ENCODE peak calls at places on chromosomes 13 and 19, in five cellular contexts. Y is ovary, K is uterus, Z is astrocyte of the spinal cord, F is HFF-Myc. S is an unnamed sample.

GRCh38 chr13:21683034-21683733 is 12.3 kb downstream of the FGF9 start:
- DNase-seq in Y (no peak), K (no peak), Z (peak; percentile 79), F (no peak), S (no peak)

GRCh38 chr13:98206946-98207345 is 29.9 kb upstream of the RNF113B start:
- DNase-seq in Y (no peak), K (no peak), Z (peak; percentile 88), F (no peak), S (no peak)

GRCh38 chr19:658059-658839 is 4.8 kb downstream of the RNF126 start:
- DNase-seq in Y (no peak), K (no peak), Z (no peak), F (no peak), S (no peak)

GRCh38 chr13:48585456-48585840 is 52.6 kb upstream of the RCBTB2 start:
- DNase-seq in Y (no peak), K (peak; percentile 37), Z (peak; percentile 69), F (peak; percentile 52), S (no peak)

GRCh38 chr13:26563713-26564112 is 6.2 kb downstream of the WASF3 start:
- DNase-seq in Y (no peak), K (no peak), Z (no peak), F (no peak), S (no peak)

GRCh38 chr19:38915329-38916321 is 3.6 kb upstream of the CCER2 start:
- DNase-seq in Y (no peak), K (no peak), Z (no peak), F (no peak), S (no peak)

GRCh38 chr13:114226088-114226487 is 8.6 kb upstream of the CDC16 start:
- DNase-seq in Y (no peak), K (no peak), Z (no peak), F (no peak), S (no peak)

GRCh38 chr19:7637374-7638256 is 705 bp downstream of the STXBP2 start:
- DNase-seq in Y (no peak), K (no peak), Z (no peak), F (no peak), S (no peak)

GRCh38 chr19:31185261-31185660 is 164.0 kb downstream of the TSHZ3 start:
- DNase-seq in Y (no peak), K (no peak), Z (no peak), F (no peak), S (no peak)

GRCh38 chr13:20301391-20302071 is 69.4 kb upstream of the GJB6 start:
- DNase-seq in Y (peak; percentile 28), K (no peak), Z (no peak), F (no peak), S (peak; percentile 12)

GRCh38 chr13:100854091-100854490 is 179.5 kb upstream of the TMTC4 start:
- DNase-seq in Y (no peak), K (no peak), Z (no peak), F (no peak), S (no peak)

GRCh38 chr19:29694669-29695627 is 20.1 kb downstream of the C19orf12 start:
- DNase-seq in Y (peak; percentile 72), K (peak; percentile 80), Z (peak; percentile 57), F (peak; percentile 39), S (peak; percentile 73)

GRCh38 chr13:102798653-102799543 is at the start of the genes BIVM and POGLUT2:
- DNase-seq in Y (peak; percentile 89), K (peak; percentile 90), Z (peak; percentile 95), F (peak; percentile 80), S (peak; percentile 92)

GRCh38 chr13:40187836-40188591 is 478.4 kb downstream of the FOXO1 start:
- DNase-seq in Y (no peak), K (peak; percentile 41), Z (peak; percentile 39), F (no peak), S (no peak)

GRCh38 chr13:43764349-43764748 is 22.4 kb downstream of the ENOX1 start:
- DNase-seq in Y (no peak), K (no peak), Z (no peak), F (no peak), S (no peak)

GRCh38 chr13:22428188-22428828 is 752.5 kb upstream of the SGCG start:
- DNase-seq in Y (no peak), K (peak; percentile 16), Z (no peak), F (no peak), S (peak; percentile 53)

GRCh38 chr13:91141619-91142061 is 205.8 kb upstream of the MIR17HG start:
- DNase-seq in Y (no peak), K (no peak), Z (no peak), F (no peak), S (no peak)

GRCh38 chr13:98775844-98776598 is 23.5 kb upstream of the SLC15A1 start:
- DNase-seq in Y (no peak), K (no peak), Z (peak; percentile 62), F (no peak), S (no peak)

GRCh38 chr19:35805518-35806102 is 7.0 kb downstream of the PRODH2 start:
- DNase-seq in Y (no peak), K (no peak), Z (no peak), F (no peak), S (no peak)

GRCh38 chr19:12665646-12666304 is 767 bp downstream of the MAN2B1 start:
- DNase-seq in Y (no peak), K (no peak), Z (no peak), F (no peak), S (no peak)

DNA sequence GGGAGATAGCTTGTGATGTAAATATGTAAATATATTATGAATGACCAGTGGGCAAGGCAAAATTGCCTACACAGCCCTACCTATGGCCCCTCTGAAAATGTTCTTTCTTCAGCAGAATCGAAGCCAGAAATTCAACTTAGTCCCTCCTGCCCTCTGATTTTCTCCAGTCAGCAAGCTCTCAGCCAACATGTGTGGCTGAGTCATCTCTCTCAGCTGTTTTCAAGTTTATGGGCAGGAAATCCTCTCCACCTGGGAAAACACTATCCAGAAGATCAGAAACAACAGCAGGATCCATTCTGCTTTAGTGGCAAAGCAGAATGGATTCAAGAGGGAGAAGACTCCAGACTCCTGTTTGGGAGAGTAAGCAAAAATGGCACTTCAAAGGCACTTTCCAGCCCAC is 8.9 kb upstream of the ZNF527 start:
- DNase-seq in Y (no peak), K (no peak), Z (peak; percentile 51), F (no peak), S (no peak)
- H3K4me3 ChIP-seq in Y (no peak overlapping the region), K (no peak overlapping the region), Z (no peak overlapping the region), F (no peak overlapping the region), S (no peak overlapping the region)

GRCh38 chr13:87671031-87671823 is at the start of gene SLITRK5:
- DNase-seq in Y (peak; percentile 50), K (no peak), Z (peak; percentile 87), F (no peak), S (peak; percentile 58)
- H3K4me3 ChIP-seq in Y (peak within 1 kb of the TSS; percentile 32), K (peak within 1 kb of the TSS; percentile 6), Z (peak within 1 kb of the TSS; percentile 67), F (no peak within 1 kb of the TSS), S (peak within 1 kb of the TSS; percentile 60)

GRCh38 chr19:48629297-48629598 is 7.9 kb downstream of the DBP start:
- DNase-seq in Y (no peak), K (no peak), Z (no peak), F (no peak), S (no peak)

GRCh38 chr19:48628486-48629296 is 8.5 kb downstream of the DBP start:
- DNase-seq in Y (peak; percentile 64), K (no peak), Z (no peak), F (no peak), S (no peak)

GRCh38 chr19:48627865-48628314 is 8.6 kb downstream of the SPHK2 start:
- DNase-seq in Y (peak; percentile 40), K (no peak), Z (no peak), F (no peak), S (no peak)

GRCh38 chr19:48625891-48626327 is 6.6 kb downstream of the SPHK2 start:
- DNase-seq in Y (peak; percentile 65), K (no peak), Z (no peak), F (no peak), S (no peak)

GRCh38 chr19:48627211-48627864 is 8.0 kb downstream of the SPHK2 start:
- DNase-seq in Y (peak; percentile 41), K (no peak), Z (no peak), F (no peak), S (no peak)
- H3K4me3 ChIP-seq in Y (no peak overlapping the region), K (no peak overlapping the region), Z (no peak overlapping the region), F (no peak overlapping the region), S (no peak overlapping the region)

DNA sequence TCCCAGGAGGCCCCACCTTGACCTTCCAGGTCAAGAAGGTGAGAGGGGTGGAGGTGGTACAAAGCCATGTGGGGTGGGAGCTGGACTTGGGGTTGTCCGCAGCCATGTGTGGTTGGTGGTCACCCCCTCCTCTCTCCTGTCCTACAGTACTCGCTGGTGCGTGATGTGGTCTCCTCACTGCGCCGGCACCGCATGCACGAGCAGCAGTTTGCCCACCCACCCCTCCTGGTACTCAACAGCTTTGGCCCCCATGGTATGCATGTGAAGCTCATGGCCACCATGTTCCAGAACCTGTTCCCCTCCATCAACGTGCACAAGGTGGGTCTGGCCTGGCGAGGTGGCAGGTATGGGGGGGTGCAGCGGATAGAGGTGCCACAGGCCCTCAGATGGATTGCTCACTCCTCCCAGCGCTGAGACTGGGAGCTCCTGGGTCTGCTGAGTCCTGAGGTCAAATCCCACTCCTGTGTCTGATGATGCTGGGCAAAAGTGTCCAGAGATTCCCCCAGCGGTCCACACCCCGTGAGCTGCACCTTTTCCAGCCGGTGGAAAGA is 1.7 kb downstream of the PPAN start:
- DNase-seq in Y (no peak), K (no peak), Z (no peak), F (no peak), S (no peak)
- H3K4me3 ChIP-seq in Y (no peak overlapping the region), K (no peak overlapping the region), Z (no peak overlapping the region), F (peak overlapping the region; percentile 92), S (no peak overlapping the region)

GRCh38 chr19:41914906-41915247 is 13.4 kb downstream of the ERFL start:
- DNase-seq in Y (no peak), K (no peak), Z (no peak), F (no peak), S (no peak)
- H3K4me3 ChIP-seq in Y (no peak overlapping the region), K (no peak overlapping the region), Z (no peak overlapping the region), F (no peak overlapping the region), S (no peak overlapping the region)

DNA sequence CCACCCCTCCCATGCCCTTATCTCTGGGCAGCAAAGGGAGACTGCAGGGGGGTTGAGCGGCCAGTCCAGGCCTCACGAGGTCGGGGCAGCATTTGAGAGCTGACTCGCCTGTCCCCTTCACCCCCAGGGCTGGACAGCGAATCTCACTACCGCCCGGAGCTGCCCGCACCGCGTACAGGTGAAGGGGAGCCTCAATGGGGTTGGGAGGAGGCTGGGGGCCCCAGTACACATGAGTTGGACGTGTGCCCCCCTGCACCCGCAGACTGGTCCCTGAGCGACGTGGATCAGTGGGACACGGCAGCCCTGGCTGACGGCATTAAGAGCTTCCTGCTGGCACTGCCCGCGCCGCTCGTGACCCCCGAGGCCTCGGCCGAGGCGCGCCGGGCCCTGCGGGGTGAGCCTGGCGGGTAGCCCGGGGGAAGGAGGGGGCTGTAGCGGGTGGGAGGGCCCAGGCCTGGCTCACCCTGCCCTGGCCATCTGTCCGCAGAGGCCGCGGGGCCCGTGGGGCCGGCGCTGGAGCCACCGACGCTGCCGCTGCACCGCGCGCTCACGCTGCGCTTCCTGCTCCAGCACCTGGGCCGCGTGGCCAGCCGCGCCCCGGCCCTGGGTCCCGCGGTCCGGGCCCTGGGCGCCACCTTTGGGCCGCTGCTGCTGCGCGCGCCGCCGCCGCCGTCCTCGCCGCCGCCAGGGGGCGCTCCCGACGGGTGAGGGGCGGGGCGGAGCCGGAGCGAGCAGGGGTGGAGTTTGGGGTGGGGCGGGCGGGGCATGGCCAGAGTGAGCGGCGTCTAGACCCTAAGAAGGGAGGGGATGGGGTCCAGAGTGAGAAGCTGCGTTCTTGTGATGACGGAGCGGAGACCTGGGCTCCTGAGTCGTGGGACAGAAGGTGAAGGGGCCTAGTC is 8.1 kb downstream of the PIK3R2 start:
- DNase-seq in Y (peak; percentile 85), K (peak; percentile 58), Z (peak; percentile 32), F (no peak), S (peak; percentile 84)
- H3K4me3 ChIP-seq in Y (peak overlapping the region; percentile 37), K (peak overlapping the region; percentile 13), Z (no peak overlapping the region), F (peak overlapping the region; percentile 9), S (peak overlapping the region; percentile 51)